ENCODE peak calls at places on chromosomes 12 and 14, in five cellular contexts. D is mesendoderm, A is H9, P is neuronal stem cell, F is trophoblast cell. M is an unnamed sample.
A peak's percentile ranks its signal among the peaks of the same experiment; 100 is the strongest.

GRCh38 chr14:96590190-96590860 is 88.1 kb downstream of the PAPOLA start:
- DNase-seq in D (no peak), A (peak; percentile 23), F (no peak), P (peak; percentile 26), M (no peak)

GRCh38 chr12:54025507-54026393 is 2.5 kb upstream of the HOXC6 start:
- DNase-seq in A (no peak), F (no peak), D (no peak), P (no peak), M (no peak)

GRCh38 chr14:65156568-65157366 is 54.5 kb upstream of the MAX start:
- DNase-seq in F (no peak), P (no peak), D (no peak), A (no peak), M (peak; percentile 78)

GRCh38 chr14:93013368-93013719 is 90.4 kb downstream of the CHGA start:
- DNase-seq in D (no peak), F (no peak), A (no peak), P (no peak), M (peak; percentile 28)

GRCh38 chr12:57234233-57234570 is 4.7 kb downstream of the SHMT2 start:
- DNase-seq in P (no peak), D (no peak), A (no peak), F (no peak), M (no peak)

GRCh38 chr14:69154779-69155178 is 1.9 kb upstream of the DCAF5 start:
- DNase-seq in A (no peak), D (peak; percentile 64), P (no peak), F (no peak), M (no peak)

GRCh38 chr12:4939418-4940023 is 29.8 kb downstream of the KCNA1 start:
- DNase-seq in P (no peak), D (no peak), F (no peak), A (no peak), M (no peak)

GRCh38 chr12:112421363-112421762 is 2.6 kb downstream of the PTPN11 start:
- DNase-seq in A (no peak), D (no peak), P (no peak), F (no peak), M (no peak)

GRCh38 chr14:93214598-93214997 is 7.5 kb downstream of the UBR7 start:
- DNase-seq in P (no peak), F (no peak), D (no peak), A (no peak), M (no peak)

GRCh38 chr12:113261847-113262470 is 40.7 kb downstream of the TPCN1 start:
- DNase-seq in D (no peak), A (no peak), F (no peak), P (no peak), M (peak; percentile 22)

GRCh38 chr12:46675736-46676135 is 150.1 kb downstream of the SLC38A4 start:
- DNase-seq in P (peak; percentile 41), A (no peak), D (peak; percentile 49), F (no peak), M (peak; percentile 44)

GRCh38 chr12:49790741-49791140 is 37.5 kb downstream of the NCKAP5L start:
- DNase-seq in F (no peak), P (no peak), A (no peak), D (no peak), M (no peak)

GRCh38 chr14:23566782-23567185 is 807 bp downstream of the AP1G2 start:
- DNase-seq in P (no peak), D (no peak), F (no peak), A (no peak), M (no peak)

GRCh38 chr14:33357225-33358010 is 418.7 kb downstream of the NPAS3 start:
- DNase-seq in F (no peak), A (no peak), D (peak; percentile 34), P (no peak), M (no peak)

GRCh38 chr14:92514844-92515509 is 1.4 kb downstream of the RIN3 start:
- DNase-seq in D (no peak), A (no peak), F (no peak), P (no peak), M (no peak)

GRCh38 chr12:86265329-86265695 is 9.1 kb upstream of the MGAT4C start:
- DNase-seq in D (no peak), A (no peak), P (no peak), F (no peak), M (no peak)

GRCh38 chr14:31137214-31137889 is 70.2 kb downstream of the HECTD1 start:
- DNase-seq in D (peak; percentile 53), A (no peak), F (no peak), P (no peak), M (no peak)

GRCh38 chr14:58805605-58806358 is 168.0 kb downstream of the DACT1 start:
- DNase-seq in F (no peak), P (no peak), D (no peak), A (no peak), M (peak; percentile 44)

GRCh38 chr12:8027856-8028255 is 4.7 kb upstream of the FOXJ2 start:
- DNase-seq in D (no peak), A (no peak), P (no peak), F (no peak), M (no peak)

GRCh38 chr12:104620761-104621531 is 164.2 kb downstream of the CHST11 start:
- DNase-seq in D (peak; percentile 66), A (no peak), F (no peak), P (no peak), M (no peak)

GRCh38 chr12:104622942-104623341 is 166.2 kb downstream of the CHST11 start:
- DNase-seq in P (no peak), F (no peak), A (no peak), D (no peak), M (no peak)

GRCh38 chr12:104624529-104624928 is 167.8 kb downstream of the CHST11 start:
- DNase-seq in A (no peak), F (peak; percentile 19), D (no peak), P (no peak), M (no peak)

GRCh38 chr12:104626069-104626690 is 169.4 kb downstream of the CHST11 start:
- DNase-seq in P (no peak), D (no peak), A (no peak), F (no peak), M (no peak)

DNA sequence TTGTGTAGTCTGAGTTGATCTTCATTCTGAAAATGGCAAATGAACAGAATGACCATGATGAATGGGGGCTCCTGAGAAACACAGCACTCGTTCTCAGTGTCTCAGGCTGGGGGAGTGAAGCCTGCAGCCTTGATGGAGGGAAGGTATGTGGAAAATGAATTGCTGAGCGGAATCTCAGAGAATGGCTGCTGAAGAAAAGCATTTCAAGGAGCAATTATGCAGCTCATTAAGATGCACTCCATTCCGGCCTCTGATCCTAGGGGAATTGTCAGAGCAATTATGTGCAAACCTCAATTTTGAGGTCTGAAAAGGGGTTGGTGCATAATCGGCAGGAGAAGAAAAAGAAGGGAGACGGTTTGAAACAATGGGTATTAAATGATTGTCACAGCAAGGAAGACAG is 167.2 kb downstream of the CHST11 start:
- DNase-seq in F (no peak), P (peak; percentile 37), A (no peak), D (no peak), M (no peak)
- H3K23ac ChIP-seq in F (no peak overlapping the region), P (no peak overlapping the region), A (no peak overlapping the region), D (no peak overlapping the region), M (no peak overlapping the region)

DNA sequence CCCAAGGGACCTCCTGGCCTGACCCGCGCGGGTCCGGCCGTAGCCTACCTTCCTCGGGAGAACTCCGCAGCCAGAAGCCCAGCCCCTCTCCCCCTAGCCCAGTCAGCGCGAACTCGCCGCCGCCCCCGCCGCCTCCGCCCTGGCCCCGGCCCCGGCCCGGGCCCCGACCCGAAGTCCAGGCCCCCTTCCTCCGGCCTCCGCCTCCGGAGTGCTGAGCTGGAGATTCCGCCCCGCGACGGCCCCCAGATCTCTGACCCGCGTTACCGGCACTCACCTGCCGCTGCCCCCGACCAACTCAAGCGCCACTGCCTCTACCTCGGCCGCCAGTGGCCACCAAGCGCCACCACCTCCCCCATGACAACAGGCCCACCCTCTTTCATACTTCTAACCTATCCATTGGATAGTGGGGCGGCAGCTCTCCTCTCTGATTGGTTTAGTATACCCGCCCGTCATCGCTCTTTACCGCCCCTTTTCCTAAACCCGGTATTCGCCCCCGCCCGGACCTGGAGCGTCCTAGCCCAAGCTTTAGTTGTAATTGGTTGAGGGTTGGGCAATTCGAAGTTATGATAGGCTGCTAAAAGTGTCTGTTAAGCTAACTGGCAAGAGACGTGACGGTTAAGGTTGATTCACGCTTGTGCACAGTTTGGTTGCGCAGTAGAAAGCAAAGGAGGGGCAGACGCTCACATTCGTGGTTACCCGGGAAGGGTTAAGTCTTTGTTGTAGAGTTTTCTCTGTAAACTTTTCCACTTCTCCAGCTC is at the start of gene NUMB:
- DNase-seq in F (peak; percentile 99), D (peak; percentile 100), A (peak; percentile 99), P (peak; percentile 100), M (peak; percentile 100)
- H3K23ac ChIP-seq in F (no peak within 1 kb of the TSS), D (peak within 1 kb of the TSS; percentile 91), A (no peak within 1 kb of the TSS), P (peak within 1 kb of the TSS; percentile 92), M (peak within 1 kb of the TSS; percentile 93)

GRCh38 chr12:89708793-89709156 is at the start of gene ATP2B1:
- DNase-seq in A (peak; percentile 85), P (peak; percentile 76), F (peak; percentile 88), D (peak; percentile 87), M (peak; percentile 83)
- H3K23ac ChIP-seq in A (no peak within 1 kb of the TSS), P (peak within 1 kb of the TSS; percentile 95), F (no peak within 1 kb of the TSS), D (peak within 1 kb of the TSS; percentile 45), M (peak within 1 kb of the TSS; percentile 96)

DNA sequence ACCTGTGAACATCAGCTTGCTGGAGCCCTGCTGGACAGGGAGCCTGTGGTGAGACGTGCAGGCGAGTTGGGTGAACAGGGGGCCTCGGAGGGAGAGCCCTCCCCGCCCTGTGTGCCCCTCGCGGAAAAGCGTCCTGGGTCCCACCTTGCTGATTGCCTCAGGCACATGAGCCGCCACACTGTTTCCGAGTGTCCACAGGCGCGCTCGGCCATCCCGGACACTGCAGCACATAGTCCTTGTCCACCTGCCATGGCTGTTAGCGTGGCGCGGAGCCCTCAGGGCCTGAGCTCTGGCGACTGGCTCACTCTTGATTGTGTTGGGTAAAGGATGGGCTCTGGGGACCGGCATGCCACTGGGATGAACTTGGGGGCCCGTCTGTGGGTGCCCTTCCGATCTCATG is 40.0 kb downstream of the PACS2 start:
- DNase-seq in F (no peak), P (no peak), D (no peak), A (no peak), M (no peak)
- H3K23ac ChIP-seq in F (no peak overlapping the region), P (peak overlapping the region; percentile 85), D (no peak overlapping the region), A (no peak overlapping the region), M (no peak overlapping the region)

GRCh38 chr14:45902241-45902640 is 649.2 kb upstream of the MIS18BP1 start:
- DNase-seq in D (no peak), F (no peak), A (no peak), P (no peak), M (no peak)
- H3K23ac ChIP-seq in D (no peak overlapping the region), F (no peak overlapping the region), A (no peak overlapping the region), P (no peak overlapping the region), M (no peak overlapping the region)

GRCh38 chr14:22381751-22382150 is 207.3 kb downstream of the DAD1 start:
- DNase-seq in D (peak; percentile 53), F (no peak), P (no peak), A (no peak), M (no peak)
- H3K23ac ChIP-seq in D (no peak overlapping the region), F (no peak overlapping the region), P (no peak overlapping the region), A (no peak overlapping the region), M (no peak overlapping the region)